ENCODE peak calls at places on chromosomes 6 and 20, in six cellular contexts. One of them, this sample, is unnamed.

GRCh38 chr6:130148181-130148580 is 74.6 kb downstream of the SAMD3 start:
- DNase-seq in erythroblast: peak
- DNase-seq in HT1080: peak
- DNase-seq in naive thymus-derived CD4-positive, alpha-beta T cell: no peak
- DNase-seq in GM23338: peak
- DNase-seq in COR-L47: no peak
- DNase-seq in this sample: no peak

GRCh38 chr6:105835373-105835772 is 250.8 kb upstream of the PRDM1 start:
- DNase-seq in erythroblast: peak
- DNase-seq in HT1080: peak
- DNase-seq in naive thymus-derived CD4-positive, alpha-beta T cell: no peak
- DNase-seq in GM23338: peak
- DNase-seq in COR-L47: peak
- DNase-seq in this sample: peak

GRCh38 chr20:56957737-56958553 is 308.5 kb downstream of the BMP7 start:
- DNase-seq in erythroblast: no peak
- DNase-seq in HT1080: no peak
- DNase-seq in naive thymus-derived CD4-positive, alpha-beta T cell: no peak
- DNase-seq in GM23338: peak
- DNase-seq in COR-L47: no peak
- DNase-seq in this sample: no peak

GRCh38 chr6:127515794-127516675 is 3.1 kb downstream of the MTCL3 start:
- DNase-seq in erythroblast: peak
- DNase-seq in HT1080: peak
- DNase-seq in naive thymus-derived CD4-positive, alpha-beta T cell: peak
- DNase-seq in GM23338: peak
- DNase-seq in COR-L47: peak
- DNase-seq in this sample: peak

GRCh38 chr20:61614311-61615100 is 362.4 kb downstream of the CDH4 start:
- DNase-seq in erythroblast: no peak
- DNase-seq in HT1080: no peak
- DNase-seq in naive thymus-derived CD4-positive, alpha-beta T cell: no peak
- DNase-seq in GM23338: no peak
- DNase-seq in COR-L47: no peak
- DNase-seq in this sample: no peak

GRCh38 chr6:44004625-44005506 is 122.4 kb downstream of the MRPL14 start:
- DNase-seq in erythroblast: peak
- DNase-seq in HT1080: no peak
- DNase-seq in naive thymus-derived CD4-positive, alpha-beta T cell: no peak
- DNase-seq in GM23338: no peak
- DNase-seq in COR-L47: no peak
- DNase-seq in this sample: no peak

GRCh38 chr6:166907373-166907841 is 48.9 kb downstream of the RNASET2 start:
- DNase-seq in erythroblast: no peak
- DNase-seq in HT1080: no peak
- DNase-seq in naive thymus-derived CD4-positive, alpha-beta T cell: no peak
- DNase-seq in GM23338: no peak
- DNase-seq in COR-L47: no peak
- DNase-seq in this sample: no peak

GRCh38 chr6:16849280-16850210 is 88.3 kb upstream of the ATXN1 start:
- DNase-seq in erythroblast: no peak
- DNase-seq in HT1080: peak
- DNase-seq in naive thymus-derived CD4-positive, alpha-beta T cell: no peak
- DNase-seq in GM23338: peak
- DNase-seq in COR-L47: peak
- DNase-seq in this sample: no peak

GRCh38 chr6:145241039-145241438 is 494.3 kb downstream of the EPM2A start:
- DNase-seq in erythroblast: no peak
- DNase-seq in HT1080: peak
- DNase-seq in naive thymus-derived CD4-positive, alpha-beta T cell: no peak
- DNase-seq in GM23338: no peak
- DNase-seq in COR-L47: no peak
- DNase-seq in this sample: no peak

GRCh38 chr6:72649032-72649984 is 27.4 kb downstream of the KCNQ5 start:
- DNase-seq in erythroblast: peak
- DNase-seq in HT1080: peak
- DNase-seq in naive thymus-derived CD4-positive, alpha-beta T cell: no peak
- DNase-seq in GM23338: no peak
- DNase-seq in COR-L47: no peak
- DNase-seq in this sample: no peak

GRCh38 chr20:57679113-57679512 is 30.7 kb downstream of the PMEPA1 start:
- DNase-seq in erythroblast: no peak
- DNase-seq in HT1080: no peak
- DNase-seq in naive thymus-derived CD4-positive, alpha-beta T cell: no peak
- DNase-seq in GM23338: no peak
- DNase-seq in COR-L47: no peak
- DNase-seq in this sample: no peak

GRCh38 chr20:45821942-45822341 is 5.2 kb downstream of the TNNC2 start:
- DNase-seq in erythroblast: no peak
- DNase-seq in HT1080: no peak
- DNase-seq in naive thymus-derived CD4-positive, alpha-beta T cell: no peak
- DNase-seq in GM23338: no peak
- DNase-seq in COR-L47: no peak
- DNase-seq in this sample: no peak

GRCh38 chr6:161353208-161353613 is 79.3 kb upstream of the AGPAT4 start:
- DNase-seq in erythroblast: no peak
- DNase-seq in HT1080: no peak
- DNase-seq in naive thymus-derived CD4-positive, alpha-beta T cell: no peak
- DNase-seq in GM23338: peak
- DNase-seq in COR-L47: peak
- DNase-seq in this sample: no peak

GRCh38 chr6:28794175-28795002 is 129.4 kb downstream of the TRIM27 start:
- DNase-seq in erythroblast: peak
- DNase-seq in HT1080: no peak
- DNase-seq in naive thymus-derived CD4-positive, alpha-beta T cell: no peak
- DNase-seq in GM23338: peak
- DNase-seq in COR-L47: no peak
- DNase-seq in this sample: no peak

GRCh38 chr6:138864343-138864890 is 68.5 kb downstream of the ECT2L start:
- DNase-seq in erythroblast: no peak
- DNase-seq in HT1080: no peak
- DNase-seq in naive thymus-derived CD4-positive, alpha-beta T cell: no peak
- DNase-seq in GM23338: no peak
- DNase-seq in COR-L47: no peak
- DNase-seq in this sample: no peak

GRCh38 chr6:119331676-119332286 is 17.8 kb downstream of the MAN1A1 start:
- DNase-seq in erythroblast: no peak
- DNase-seq in HT1080: no peak
- DNase-seq in naive thymus-derived CD4-positive, alpha-beta T cell: no peak
- DNase-seq in GM23338: no peak
- DNase-seq in COR-L47: no peak
- DNase-seq in this sample: no peak

GRCh38 chr6:125107896-125108295 is 45.7 kb upstream of the TPD52L1 start:
- DNase-seq in erythroblast: no peak
- DNase-seq in HT1080: no peak
- DNase-seq in naive thymus-derived CD4-positive, alpha-beta T cell: no peak
- DNase-seq in GM23338: no peak
- DNase-seq in COR-L47: no peak
- DNase-seq in this sample: no peak

GRCh38 chr6:36272234-36272633 is 2.4 kb downstream of the PNPLA1 start:
- DNase-seq in erythroblast: no peak
- DNase-seq in HT1080: no peak
- DNase-seq in naive thymus-derived CD4-positive, alpha-beta T cell: no peak
- DNase-seq in GM23338: no peak
- DNase-seq in COR-L47: no peak
- DNase-seq in this sample: no peak

GRCh38 chr6:128131036-128131435 is 230.2 kb upstream of the THEMIS start:
- DNase-seq in erythroblast: no peak
- DNase-seq in HT1080: no peak
- DNase-seq in naive thymus-derived CD4-positive, alpha-beta T cell: no peak
- DNase-seq in GM23338: no peak
- DNase-seq in COR-L47: no peak
- DNase-seq in this sample: no peak

GRCh38 chr6:154572592-154572991 is 62.1 kb upstream of the CNKSR3 start:
- DNase-seq in erythroblast: peak
- DNase-seq in HT1080: no peak
- DNase-seq in naive thymus-derived CD4-positive, alpha-beta T cell: no peak
- DNase-seq in GM23338: no peak
- DNase-seq in COR-L47: no peak
- DNase-seq in this sample: no peak